ENCODE peak calls at places on chromosomes 16 and 17, in ten cellular contexts. One of them, this sample, is unnamed.

GRCh38 chr16:79069118-79069517 is 531.4 kb downstream of the MAF start:
- DNase-seq in CD8-positive, alpha-beta T cell: no peak
- DNase-seq in KBM-7: no peak
- DNase-seq in tibial nerve: no peak
- DNase-seq in AG09309: no peak
- DNase-seq in stimulated activated naive CD4-positive, alpha-beta T cell: no peak
- DNase-seq in SHP77: no peak
- DNase-seq in NCI-H748 treated with DMSO at 0.1 percent for 48 hours: no peak
- DNase-seq in activated CD4-positive, alpha-beta T cell treated with anti-CD3 and anti-CD28 coated beads, Interleukin-2, amount 10 ng/mL, durations not matched to agents 7 days and 5 days: no peak
- DNase-seq in globus pallidus: no peak
- DNase-seq in this sample: no peak

GRCh38 chr17:34979650-34980352 is 511 bp upstream of the LIG3 start:
- DNase-seq in CD8-positive, alpha-beta T cell: no peak
- DNase-seq in KBM-7: peak; percentile 15
- DNase-seq in tibial nerve: no peak
- DNase-seq in AG09309: no peak
- DNase-seq in stimulated activated naive CD4-positive, alpha-beta T cell: no peak
- DNase-seq in SHP77: no peak
- DNase-seq in NCI-H748 treated with DMSO at 0.1 percent for 48 hours: no peak
- DNase-seq in activated CD4-positive, alpha-beta T cell treated with anti-CD3 and anti-CD28 coated beads, Interleukin-2, amount 10 ng/mL, durations not matched to agents 7 days and 5 days: no peak
- DNase-seq in globus pallidus: no peak
- DNase-seq in this sample: no peak

GRCh38 chr16:61681673-61682072 is 354.6 kb downstream of the CDH8 start:
- DNase-seq in CD8-positive, alpha-beta T cell: no peak
- DNase-seq in KBM-7: no peak
- DNase-seq in tibial nerve: no peak
- DNase-seq in AG09309: no peak
- DNase-seq in stimulated activated naive CD4-positive, alpha-beta T cell: no peak
- DNase-seq in SHP77: no peak
- DNase-seq in NCI-H748 treated with DMSO at 0.1 percent for 48 hours: no peak
- DNase-seq in activated CD4-positive, alpha-beta T cell treated with anti-CD3 and anti-CD28 coated beads, Interleukin-2, amount 10 ng/mL, durations not matched to agents 7 days and 5 days: no peak
- DNase-seq in globus pallidus: peak; percentile 68
- DNase-seq in this sample: no peak

GRCh38 chr17:9499041-9499440 is 76.6 kb downstream of the STX8 start:
- DNase-seq in CD8-positive, alpha-beta T cell: no peak
- DNase-seq in KBM-7: no peak
- DNase-seq in tibial nerve: no peak
- DNase-seq in AG09309: no peak
- DNase-seq in stimulated activated naive CD4-positive, alpha-beta T cell: no peak
- DNase-seq in SHP77: no peak
- DNase-seq in NCI-H748 treated with DMSO at 0.1 percent for 48 hours: no peak
- DNase-seq in activated CD4-positive, alpha-beta T cell treated with anti-CD3 and anti-CD28 coated beads, Interleukin-2, amount 10 ng/mL, durations not matched to agents 7 days and 5 days: no peak
- DNase-seq in globus pallidus: no peak
- DNase-seq in this sample: no peak

GRCh38 chr16:81243927-81244326 is 5.4 kb downstream of the BCO1 start:
- DNase-seq in CD8-positive, alpha-beta T cell: no peak
- DNase-seq in KBM-7: no peak
- DNase-seq in tibial nerve: no peak
- DNase-seq in AG09309: no peak
- DNase-seq in stimulated activated naive CD4-positive, alpha-beta T cell: no peak
- DNase-seq in SHP77: no peak
- DNase-seq in NCI-H748 treated with DMSO at 0.1 percent for 48 hours: no peak
- DNase-seq in activated CD4-positive, alpha-beta T cell treated with anti-CD3 and anti-CD28 coated beads, Interleukin-2, amount 10 ng/mL, durations not matched to agents 7 days and 5 days: no peak
- DNase-seq in globus pallidus: no peak
- DNase-seq in this sample: no peak

GRCh38 chr17:59916446-59916845 is 23.5 kb downstream of the RPS6KB1 start:
- DNase-seq in CD8-positive, alpha-beta T cell: no peak
- DNase-seq in KBM-7: no peak
- DNase-seq in tibial nerve: no peak
- DNase-seq in AG09309: no peak
- DNase-seq in stimulated activated naive CD4-positive, alpha-beta T cell: no peak
- DNase-seq in SHP77: no peak
- DNase-seq in NCI-H748 treated with DMSO at 0.1 percent for 48 hours: no peak
- DNase-seq in activated CD4-positive, alpha-beta T cell treated with anti-CD3 and anti-CD28 coated beads, Interleukin-2, amount 10 ng/mL, durations not matched to agents 7 days and 5 days: no peak
- DNase-seq in globus pallidus: no peak
- DNase-seq in this sample: no peak

GRCh38 chr17:57451126-57451690 is 194.9 kb downstream of the MSI2 start:
- DNase-seq in CD8-positive, alpha-beta T cell: no peak
- DNase-seq in KBM-7: no peak
- DNase-seq in tibial nerve: no peak
- DNase-seq in AG09309: no peak
- DNase-seq in stimulated activated naive CD4-positive, alpha-beta T cell: no peak
- DNase-seq in SHP77: no peak
- DNase-seq in NCI-H748 treated with DMSO at 0.1 percent for 48 hours: no peak
- DNase-seq in activated CD4-positive, alpha-beta T cell treated with anti-CD3 and anti-CD28 coated beads, Interleukin-2, amount 10 ng/mL, durations not matched to agents 7 days and 5 days: no peak
- DNase-seq in globus pallidus: no peak
- DNase-seq in this sample: no peak

GRCh38 chr17:36468903-36469635 is 17.4 kb upstream of the ZNHIT3 start:
- DNase-seq in CD8-positive, alpha-beta T cell: no peak
- DNase-seq in KBM-7: no peak
- DNase-seq in tibial nerve: no peak
- DNase-seq in AG09309: no peak
- DNase-seq in stimulated activated naive CD4-positive, alpha-beta T cell: no peak
- DNase-seq in SHP77: no peak
- DNase-seq in NCI-H748 treated with DMSO at 0.1 percent for 48 hours: no peak
- DNase-seq in activated CD4-positive, alpha-beta T cell treated with anti-CD3 and anti-CD28 coated beads, Interleukin-2, amount 10 ng/mL, durations not matched to agents 7 days and 5 days: no peak
- DNase-seq in globus pallidus: no peak
- DNase-seq in this sample: peak; percentile 14

GRCh38 chr16:88653101-88653500 is 2.2 kb upstream of the CYBA start:
- DNase-seq in CD8-positive, alpha-beta T cell: no peak
- DNase-seq in KBM-7: no peak
- DNase-seq in tibial nerve: no peak
- DNase-seq in AG09309: no peak
- DNase-seq in stimulated activated naive CD4-positive, alpha-beta T cell: no peak
- DNase-seq in SHP77: no peak
- DNase-seq in NCI-H748 treated with DMSO at 0.1 percent for 48 hours: no peak
- DNase-seq in activated CD4-positive, alpha-beta T cell treated with anti-CD3 and anti-CD28 coated beads, Interleukin-2, amount 10 ng/mL, durations not matched to agents 7 days and 5 days: no peak
- DNase-seq in globus pallidus: no peak
- DNase-seq in this sample: no peak

GRCh38 chr17:19648475-19649406 is at the start of gene ALDH3A2:
- DNase-seq in CD8-positive, alpha-beta T cell: peak; percentile 81
- DNase-seq in KBM-7: peak; percentile 95
- DNase-seq in tibial nerve: peak; percentile 97
- DNase-seq in AG09309: peak; percentile 49
- DNase-seq in stimulated activated naive CD4-positive, alpha-beta T cell: peak; percentile 84
- DNase-seq in SHP77: peak; percentile 100
- DNase-seq in NCI-H748 treated with DMSO at 0.1 percent for 48 hours: peak; percentile 84
- DNase-seq in activated CD4-positive, alpha-beta T cell treated with anti-CD3 and anti-CD28 coated beads, Interleukin-2, amount 10 ng/mL, durations not matched to agents 7 days and 5 days: peak; percentile 93
- DNase-seq in globus pallidus: peak; percentile 98
- DNase-seq in this sample: peak; percentile 84

GRCh38 chr16:11329080-11329491 is 16.2 kb upstream of the RMI2 start:
- DNase-seq in CD8-positive, alpha-beta T cell: no peak
- DNase-seq in KBM-7: no peak
- DNase-seq in tibial nerve: no peak
- DNase-seq in AG09309: no peak
- DNase-seq in stimulated activated naive CD4-positive, alpha-beta T cell: no peak
- DNase-seq in SHP77: no peak
- DNase-seq in NCI-H748 treated with DMSO at 0.1 percent for 48 hours: no peak
- DNase-seq in activated CD4-positive, alpha-beta T cell treated with anti-CD3 and anti-CD28 coated beads, Interleukin-2, amount 10 ng/mL, durations not matched to agents 7 days and 5 days: no peak
- DNase-seq in globus pallidus: no peak
- DNase-seq in this sample: no peak

GRCh38 chr17:54859187-54859586 is 41.5 kb upstream of the TOM1L1 start:
- DNase-seq in CD8-positive, alpha-beta T cell: no peak
- DNase-seq in KBM-7: no peak
- DNase-seq in tibial nerve: no peak
- DNase-seq in AG09309: no peak
- DNase-seq in stimulated activated naive CD4-positive, alpha-beta T cell: no peak
- DNase-seq in SHP77: no peak
- DNase-seq in NCI-H748 treated with DMSO at 0.1 percent for 48 hours: no peak
- DNase-seq in activated CD4-positive, alpha-beta T cell treated with anti-CD3 and anti-CD28 coated beads, Interleukin-2, amount 10 ng/mL, durations not matched to agents 7 days and 5 days: no peak
- DNase-seq in globus pallidus: no peak
- DNase-seq in this sample: no peak

GRCh38 chr16:1000608-1001007 is 19.0 kb downstream of the SOX8 start:
- DNase-seq in CD8-positive, alpha-beta T cell: no peak
- DNase-seq in KBM-7: no peak
- DNase-seq in tibial nerve: no peak
- DNase-seq in AG09309: no peak
- DNase-seq in stimulated activated naive CD4-positive, alpha-beta T cell: no peak
- DNase-seq in SHP77: no peak
- DNase-seq in NCI-H748 treated with DMSO at 0.1 percent for 48 hours: no peak
- DNase-seq in activated CD4-positive, alpha-beta T cell treated with anti-CD3 and anti-CD28 coated beads, Interleukin-2, amount 10 ng/mL, durations not matched to agents 7 days and 5 days: no peak
- DNase-seq in globus pallidus: no peak
- DNase-seq in this sample: no peak

GRCh38 chr16:56549744-56550385 is 15.0 kb upstream of the MT4 start:
- DNase-seq in CD8-positive, alpha-beta T cell: no peak
- DNase-seq in KBM-7: no peak
- DNase-seq in tibial nerve: no peak
- DNase-seq in AG09309: no peak
- DNase-seq in stimulated activated naive CD4-positive, alpha-beta T cell: no peak
- DNase-seq in SHP77: no peak
- DNase-seq in NCI-H748 treated with DMSO at 0.1 percent for 48 hours: no peak
- DNase-seq in activated CD4-positive, alpha-beta T cell treated with anti-CD3 and anti-CD28 coated beads, Interleukin-2, amount 10 ng/mL, durations not matched to agents 7 days and 5 days: no peak
- DNase-seq in globus pallidus: no peak
- DNase-seq in this sample: no peak

GRCh38 chr16:88442435-88442810 is 10.7 kb upstream of the ZFPM1 start:
- DNase-seq in CD8-positive, alpha-beta T cell: no peak
- DNase-seq in KBM-7: no peak
- DNase-seq in tibial nerve: no peak
- DNase-seq in AG09309: no peak
- DNase-seq in stimulated activated naive CD4-positive, alpha-beta T cell: no peak
- DNase-seq in SHP77: no peak
- DNase-seq in NCI-H748 treated with DMSO at 0.1 percent for 48 hours: no peak
- DNase-seq in activated CD4-positive, alpha-beta T cell treated with anti-CD3 and anti-CD28 coated beads, Interleukin-2, amount 10 ng/mL, durations not matched to agents 7 days and 5 days: no peak
- DNase-seq in globus pallidus: no peak
- DNase-seq in this sample: no peak

GRCh38 chr17:600576-601301 is 113.9 kb downstream of the VPS53 start:
- DNase-seq in CD8-positive, alpha-beta T cell: no peak
- DNase-seq in KBM-7: no peak
- DNase-seq in tibial nerve: no peak
- DNase-seq in AG09309: no peak
- DNase-seq in stimulated activated naive CD4-positive, alpha-beta T cell: no peak
- DNase-seq in SHP77: no peak
- DNase-seq in NCI-H748 treated with DMSO at 0.1 percent for 48 hours: no peak
- DNase-seq in activated CD4-positive, alpha-beta T cell treated with anti-CD3 and anti-CD28 coated beads, Interleukin-2, amount 10 ng/mL, durations not matched to agents 7 days and 5 days: no peak
- DNase-seq in globus pallidus: no peak
- DNase-seq in this sample: no peak

GRCh38 chr16:81602792-81603191 is 158.2 kb downstream of the CMIP start:
- DNase-seq in CD8-positive, alpha-beta T cell: no peak
- DNase-seq in KBM-7: no peak
- DNase-seq in tibial nerve: no peak
- DNase-seq in AG09309: no peak
- DNase-seq in stimulated activated naive CD4-positive, alpha-beta T cell: no peak
- DNase-seq in SHP77: no peak
- DNase-seq in NCI-H748 treated with DMSO at 0.1 percent for 48 hours: no peak
- DNase-seq in activated CD4-positive, alpha-beta T cell treated with anti-CD3 and anti-CD28 coated beads, Interleukin-2, amount 10 ng/mL, durations not matched to agents 7 days and 5 days: no peak
- DNase-seq in globus pallidus: no peak
- DNase-seq in this sample: no peak

GRCh38 chr17:64081802-64082799 is 47.8 kb downstream of the ERN1 start:
- DNase-seq in CD8-positive, alpha-beta T cell: no peak
- DNase-seq in KBM-7: peak; percentile 47
- DNase-seq in tibial nerve: no peak
- DNase-seq in AG09309: peak; percentile 80
- DNase-seq in stimulated activated naive CD4-positive, alpha-beta T cell: no peak
- DNase-seq in SHP77: peak; percentile 56
- DNase-seq in NCI-H748 treated with DMSO at 0.1 percent for 48 hours: peak; percentile 90
- DNase-seq in activated CD4-positive, alpha-beta T cell treated with anti-CD3 and anti-CD28 coated beads, Interleukin-2, amount 10 ng/mL, durations not matched to agents 7 days and 5 days: peak; percentile 75
- DNase-seq in globus pallidus: no peak
- DNase-seq in this sample: peak; percentile 96

GRCh38 chr17:40664582-40665333 is at the start of gene KRT222:
- DNase-seq in CD8-positive, alpha-beta T cell: no peak
- DNase-seq in KBM-7: no peak
- DNase-seq in tibial nerve: no peak
- DNase-seq in AG09309: no peak
- DNase-seq in stimulated activated naive CD4-positive, alpha-beta T cell: no peak
- DNase-seq in SHP77: no peak
- DNase-seq in NCI-H748 treated with DMSO at 0.1 percent for 48 hours: no peak
- DNase-seq in activated CD4-positive, alpha-beta T cell treated with anti-CD3 and anti-CD28 coated beads, Interleukin-2, amount 10 ng/mL, durations not matched to agents 7 days and 5 days: no peak
- DNase-seq in globus pallidus: peak; percentile 3
- DNase-seq in this sample: no peak

GRCh38 chr16:88922114-88922825 is 54.7 kb downstream of the CBFA2T3 start:
- DNase-seq in CD8-positive, alpha-beta T cell: no peak
- DNase-seq in KBM-7: peak; percentile 44
- DNase-seq in tibial nerve: peak; percentile 64
- DNase-seq in AG09309: no peak
- DNase-seq in stimulated activated naive CD4-positive, alpha-beta T cell: no peak
- DNase-seq in SHP77: no peak
- DNase-seq in NCI-H748 treated with DMSO at 0.1 percent for 48 hours: no peak
- DNase-seq in activated CD4-positive, alpha-beta T cell treated with anti-CD3 and anti-CD28 coated beads, Interleukin-2, amount 10 ng/mL, durations not matched to agents 7 days and 5 days: no peak
- DNase-seq in globus pallidus: no peak
- DNase-seq in this sample: no peak

GRCh38 chr16:86117756-86118155 is 218.8 kb downstream of the IRF8 start:
- DNase-seq in CD8-positive, alpha-beta T cell: no peak
- DNase-seq in KBM-7: no peak
- DNase-seq in tibial nerve: no peak
- DNase-seq in AG09309: no peak
- DNase-seq in stimulated activated naive CD4-positive, alpha-beta T cell: no peak
- DNase-seq in SHP77: no peak
- DNase-seq in NCI-H748 treated with DMSO at 0.1 percent for 48 hours: no peak
- DNase-seq in activated CD4-positive, alpha-beta T cell treated with anti-CD3 and anti-CD28 coated beads, Interleukin-2, amount 10 ng/mL, durations not matched to agents 7 days and 5 days: no peak
- DNase-seq in globus pallidus: no peak
- DNase-seq in this sample: no peak

GRCh38 chr17:81682565-81683207 is 911 bp downstream of the ARL16 start:
- DNase-seq in CD8-positive, alpha-beta T cell: no peak
- DNase-seq in KBM-7: peak; percentile 36
- DNase-seq in tibial nerve: no peak
- DNase-seq in AG09309: no peak
- DNase-seq in stimulated activated naive CD4-positive, alpha-beta T cell: no peak
- DNase-seq in SHP77: no peak
- DNase-seq in NCI-H748 treated with DMSO at 0.1 percent for 48 hours: no peak
- DNase-seq in activated CD4-positive, alpha-beta T cell treated with anti-CD3 and anti-CD28 coated beads, Interleukin-2, amount 10 ng/mL, durations not matched to agents 7 days and 5 days: no peak
- DNase-seq in globus pallidus: no peak
- DNase-seq in this sample: no peak

GRCh38 chr17:77287432-77288068 is 146.8 kb downstream of the SEC14L1 start:
- DNase-seq in CD8-positive, alpha-beta T cell: no peak
- DNase-seq in KBM-7: no peak
- DNase-seq in tibial nerve: no peak
- DNase-seq in AG09309: peak; percentile 70
- DNase-seq in stimulated activated naive CD4-positive, alpha-beta T cell: no peak
- DNase-seq in SHP77: peak; percentile 76
- DNase-seq in NCI-H748 treated with DMSO at 0.1 percent for 48 hours: no peak
- DNase-seq in activated CD4-positive, alpha-beta T cell treated with anti-CD3 and anti-CD28 coated beads, Interleukin-2, amount 10 ng/mL, durations not matched to agents 7 days and 5 days: no peak
- DNase-seq in globus pallidus: no peak
- DNase-seq in this sample: peak; percentile 34

GRCh38 chr17:4230142-4230541 is 33.6 kb downstream of the ANKFY1 start:
- DNase-seq in CD8-positive, alpha-beta T cell: no peak
- DNase-seq in KBM-7: no peak
- DNase-seq in tibial nerve: peak; percentile 15
- DNase-seq in AG09309: peak; percentile 95
- DNase-seq in stimulated activated naive CD4-positive, alpha-beta T cell: no peak
- DNase-seq in SHP77: no peak
- DNase-seq in NCI-H748 treated with DMSO at 0.1 percent for 48 hours: no peak
- DNase-seq in activated CD4-positive, alpha-beta T cell treated with anti-CD3 and anti-CD28 coated beads, Interleukin-2, amount 10 ng/mL, durations not matched to agents 7 days and 5 days: no peak
- DNase-seq in globus pallidus: peak; percentile 59
- DNase-seq in this sample: no peak

GRCh38 chr17:66667491-66668030 is 167.4 kb upstream of the CACNG5 start:
- DNase-seq in CD8-positive, alpha-beta T cell: peak; percentile 2
- DNase-seq in KBM-7: peak; percentile 8
- DNase-seq in tibial nerve: no peak
- DNase-seq in AG09309: no peak
- DNase-seq in stimulated activated naive CD4-positive, alpha-beta T cell: peak; percentile 61
- DNase-seq in SHP77: no peak
- DNase-seq in NCI-H748 treated with DMSO at 0.1 percent for 48 hours: no peak
- DNase-seq in activated CD4-positive, alpha-beta T cell treated with anti-CD3 and anti-CD28 coated beads, Interleukin-2, amount 10 ng/mL, durations not matched to agents 7 days and 5 days: peak; percentile 67
- DNase-seq in globus pallidus: no peak
- DNase-seq in this sample: no peak

GRCh38 chr16:75804368-75804767 is 78.1 kb upstream of the CPHXL start:
- DNase-seq in CD8-positive, alpha-beta T cell: no peak
- DNase-seq in KBM-7: no peak
- DNase-seq in tibial nerve: no peak
- DNase-seq in AG09309: no peak
- DNase-seq in stimulated activated naive CD4-positive, alpha-beta T cell: no peak
- DNase-seq in SHP77: no peak
- DNase-seq in NCI-H748 treated with DMSO at 0.1 percent for 48 hours: no peak
- DNase-seq in activated CD4-positive, alpha-beta T cell treated with anti-CD3 and anti-CD28 coated beads, Interleukin-2, amount 10 ng/mL, durations not matched to agents 7 days and 5 days: no peak
- DNase-seq in globus pallidus: no peak
- DNase-seq in this sample: no peak

GRCh38 chr16:14202697-14203096 is 131.6 kb downstream of the MRTFB start:
- DNase-seq in CD8-positive, alpha-beta T cell: no peak
- DNase-seq in KBM-7: peak; percentile 5
- DNase-seq in tibial nerve: no peak
- DNase-seq in AG09309: no peak
- DNase-seq in stimulated activated naive CD4-positive, alpha-beta T cell: no peak
- DNase-seq in SHP77: peak; percentile 67
- DNase-seq in NCI-H748 treated with DMSO at 0.1 percent for 48 hours: peak; percentile 89
- DNase-seq in activated CD4-positive, alpha-beta T cell treated with anti-CD3 and anti-CD28 coated beads, Interleukin-2, amount 10 ng/mL, durations not matched to agents 7 days and 5 days: no peak
- DNase-seq in globus pallidus: no peak
- DNase-seq in this sample: peak; percentile 97

GRCh38 chr16:52671560-52671959 is 124.6 kb upstream of the TOX3 start:
- DNase-seq in CD8-positive, alpha-beta T cell: no peak
- DNase-seq in KBM-7: no peak
- DNase-seq in tibial nerve: no peak
- DNase-seq in AG09309: no peak
- DNase-seq in stimulated activated naive CD4-positive, alpha-beta T cell: no peak
- DNase-seq in SHP77: no peak
- DNase-seq in NCI-H748 treated with DMSO at 0.1 percent for 48 hours: no peak
- DNase-seq in activated CD4-positive, alpha-beta T cell treated with anti-CD3 and anti-CD28 coated beads, Interleukin-2, amount 10 ng/mL, durations not matched to agents 7 days and 5 days: no peak
- DNase-seq in globus pallidus: no peak
- DNase-seq in this sample: no peak

This sample was measured in DMS153.